ENCODE peak calls at places on chromosomes 11 and 22, in seven cellular contexts. U is heart left ventricle, T is body of pancreas, S is NT2/D1, Z is colonic mucosa, D is right lobe of liver, Y is neural progenitor cell. G is an unnamed sample.

GRCh38 chr11:34366522-34366921 is 8.7 kb upstream of the ABTB2 start:
- DNase-seq in U (no peak), T (peak; percentile 59), S (no peak), Z (no peak), D (no peak), Y (no peak), G (no peak)

GRCh38 chr22:33726294-33726711 is 194.0 kb downstream of the LARGE1 start:
- DNase-seq in U (peak; percentile 16), T (peak; percentile 45), S (no peak), Z (no peak), D (no peak), Y (no peak), G (peak; percentile 70)

GRCh38 chr22:45207981-45208664 is 32.6 kb downstream of the KIAA0930 start:
- DNase-seq in U (no peak), T (peak; percentile 48), S (no peak), Z (no peak), D (no peak), Y (no peak), G (peak; percentile 57)

GRCh38 chr11:64266339-64266738 is 15.0 kb downstream of the PLCB3 start:
- DNase-seq in U (no peak), T (no peak), S (no peak), Z (no peak), D (no peak), Y (no peak), G (no peak)

GRCh38 chr11:11351042-11351586 is 1.9 kb downstream of the CSNK2A3 start:
- DNase-seq in U (no peak), T (no peak), S (no peak), Z (no peak), D (no peak), Y (no peak), G (no peak)

GRCh38 chr22:50012201-50013181 is at the start of gene IL17REL:
- DNase-seq in U (no peak), T (no peak), S (no peak), Z (no peak), D (no peak), Y (no peak), G (peak; percentile 55)

GRCh38 chr22:36773935-36774334 is 2.0 kb downstream of the IFT27 start:
- DNase-seq in U (no peak), T (peak; percentile 43), S (no peak), Z (no peak), D (no peak), Y (peak; percentile 37), G (no peak)

GRCh38 chr11:60895687-60896086 is 10.7 kb downstream of the PRPF19 start:
- DNase-seq in U (no peak), T (no peak), S (no peak), Z (peak; percentile 76), D (no peak), Y (no peak), G (no peak)

GRCh38 chr22:21626735-21627469 is 2.9 kb downstream of the YDJC start:
- DNase-seq in U (no peak), T (no peak), S (no peak), Z (no peak), D (no peak), Y (no peak), G (no peak)

GRCh38 chr11:129192150-129192549 is at the start of gene ARHGAP32:
- DNase-seq in U (no peak), T (no peak), S (no peak), Z (peak; percentile 33), D (no peak), Y (no peak), G (no peak)

GRCh38 chr11:12517306-12517705 is 139.9 kb downstream of the PARVA start:
- DNase-seq in U (no peak), T (no peak), S (no peak), Z (no peak), D (no peak), Y (no peak), G (peak; percentile 55)

GRCh38 chr11:32893947-32894827 is 1.6 kb downstream of the QSER1 start:
- DNase-seq in U (no peak), T (peak; percentile 78), S (no peak), Z (peak; percentile 67), D (no peak), Y (peak; percentile 69), G (no peak)

GRCh38 chr11:57787920-57788716 is 26.5 kb downstream of the CTNND1 start:
- DNase-seq in U (peak; percentile 23), T (peak; percentile 49), S (peak; percentile 66), Z (no peak), D (no peak), Y (peak; percentile 36), G (no peak)

GRCh38 chr22:25062378-25063095 is 110.0 kb downstream of the KIAA1671 start:
- DNase-seq in U (no peak), T (peak; percentile 25), S (no peak), Z (no peak), D (no peak), Y (no peak), G (no peak)

GRCh38 chr22:44045171-44045570 is 21.1 kb downstream of the PARVB start:
- DNase-seq in U (no peak), T (no peak), S (no peak), Z (no peak), D (no peak), Y (no peak), G (no peak)

GRCh38 chr22:36368359-36368983 is 19.3 kb downstream of the MYH9 start:
- DNase-seq in U (no peak), T (no peak), S (peak; percentile 84), Z (no peak), D (no peak), Y (peak; percentile 94), G (no peak)

GRCh38 chr11:102341844-102342318 is 5.1 kb upstream of the BIRC2 start:
- DNase-seq in U (peak; percentile 75), T (peak; percentile 88), S (peak; percentile 72), Z (peak; percentile 84), D (peak; percentile 87), Y (peak; percentile 88), G (peak; percentile 89)

GRCh38 chr22:40123387-40123786 is 54.3 kb upstream of the TNRC6B start:
- DNase-seq in U (peak; percentile 50), T (peak; percentile 9), S (no peak), Z (no peak), D (no peak), Y (no peak), G (no peak)

GRCh38 chr22:37983860-37984791 is at the start of gene SOX10:
- DNase-seq in U (no peak), T (no peak), S (no peak), Z (no peak), D (no peak), Y (peak; percentile 73), G (no peak)

GRCh38 chr22:33110562-33111163 is 52.5 kb upstream of the SYN3 start:
- DNase-seq in U (no peak), T (no peak), S (no peak), Z (no peak), D (no peak), Y (no peak), G (no peak)

GRCh38 chr11:116229581-116229980 is 543.2 kb downstream of the BUD13 start:
- DNase-seq in U (no peak), T (no peak), S (no peak), Z (no peak), D (no peak), Y (no peak), G (no peak)

GRCh38 chr22:22122348-22123117 is 122.1 kb upstream of the VPREB1 start:
- DNase-seq in U (no peak), T (no peak), S (no peak), Z (no peak), D (no peak), Y (no peak), G (no peak)

GRCh38 chr11:132561937-132562336 is 970.4 kb downstream of the OPCML start:
- DNase-seq in U (no peak), T (no peak), S (no peak), Z (no peak), D (no peak), Y (no peak), G (no peak)
- H3K9me3 ChIP-seq in U (no peaks in the 10 kb centered on the region), T (no peaks in the 10 kb centered on the region), S (no peaks in the 10 kb centered on the region), Z (no peaks in the 10 kb centered on the region), D (no peaks in the 10 kb centered on the region), Y (no peaks in the 10 kb centered on the region), G (no peaks in the 10 kb centered on the region)

DNA sequence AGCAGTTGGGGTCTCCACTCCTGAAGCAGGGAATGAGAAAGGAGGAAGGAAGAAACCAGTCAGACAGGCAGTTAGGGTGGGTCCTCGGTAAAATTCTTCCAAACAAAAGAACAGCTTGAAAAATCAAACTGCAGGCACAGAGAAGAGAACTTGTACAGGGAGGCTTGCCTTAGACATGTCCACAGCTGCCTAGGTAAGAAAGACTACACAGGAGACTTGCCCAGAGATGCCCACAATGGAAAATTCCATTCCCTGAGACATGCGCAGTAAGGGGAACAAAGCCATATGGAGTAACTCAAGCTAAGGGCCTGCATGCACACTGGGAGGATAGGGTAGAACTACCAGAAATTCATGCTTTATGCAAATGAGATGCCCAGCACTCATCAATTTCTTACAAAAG is 9.8 kb downstream of the KCNJ11 start:
- DNase-seq in U (no peak), T (no peak), S (no peak), Z (no peak), D (no peak), Y (no peak), G (no peak)
- H3K9me3 ChIP-seq in U (peaks cover 8% of the 10 kb centered on the region), T (no peaks in the 10 kb centered on the region), S (peaks cover 47% of the 10 kb centered on the region), Z (no peaks in the 10 kb centered on the region), D (no peaks in the 10 kb centered on the region), Y (no peaks in the 10 kb centered on the region), G (no peaks in the 10 kb centered on the region)

DNA sequence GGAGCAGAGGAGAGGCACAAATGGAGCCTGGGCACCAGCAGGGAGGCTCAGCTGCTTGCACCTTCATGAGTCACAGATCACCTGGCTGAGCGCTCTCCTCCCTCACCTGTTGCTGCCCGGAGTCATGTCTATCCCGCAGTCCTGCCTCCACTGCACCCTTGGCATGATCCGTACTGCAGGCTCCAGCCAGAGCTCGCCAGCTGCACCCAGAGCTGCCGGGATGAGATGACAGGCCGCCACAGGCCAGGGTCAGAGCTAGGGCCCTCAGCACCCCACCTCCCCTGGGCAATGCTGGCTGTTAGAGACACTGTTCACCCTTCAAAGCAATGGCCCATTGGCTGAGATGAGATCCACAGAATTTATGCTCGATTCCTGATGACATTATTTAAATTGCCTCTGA is 702.8 kb downstream of the TBC1D22A start:
- DNase-seq in U (no peak), T (no peak), S (no peak), Z (no peak), D (no peak), Y (no peak), G (no peak)
- H3K9me3 ChIP-seq in U (peaks cover 10% of the 10 kb centered on the region), T (no peaks in the 10 kb centered on the region), S (peaks cover 11% of the 10 kb centered on the region), Z (no peaks in the 10 kb centered on the region), D (no peaks in the 10 kb centered on the region), Y (no peaks in the 10 kb centered on the region), G (peaks cover 3% of the 10 kb centered on the region)

DNA sequence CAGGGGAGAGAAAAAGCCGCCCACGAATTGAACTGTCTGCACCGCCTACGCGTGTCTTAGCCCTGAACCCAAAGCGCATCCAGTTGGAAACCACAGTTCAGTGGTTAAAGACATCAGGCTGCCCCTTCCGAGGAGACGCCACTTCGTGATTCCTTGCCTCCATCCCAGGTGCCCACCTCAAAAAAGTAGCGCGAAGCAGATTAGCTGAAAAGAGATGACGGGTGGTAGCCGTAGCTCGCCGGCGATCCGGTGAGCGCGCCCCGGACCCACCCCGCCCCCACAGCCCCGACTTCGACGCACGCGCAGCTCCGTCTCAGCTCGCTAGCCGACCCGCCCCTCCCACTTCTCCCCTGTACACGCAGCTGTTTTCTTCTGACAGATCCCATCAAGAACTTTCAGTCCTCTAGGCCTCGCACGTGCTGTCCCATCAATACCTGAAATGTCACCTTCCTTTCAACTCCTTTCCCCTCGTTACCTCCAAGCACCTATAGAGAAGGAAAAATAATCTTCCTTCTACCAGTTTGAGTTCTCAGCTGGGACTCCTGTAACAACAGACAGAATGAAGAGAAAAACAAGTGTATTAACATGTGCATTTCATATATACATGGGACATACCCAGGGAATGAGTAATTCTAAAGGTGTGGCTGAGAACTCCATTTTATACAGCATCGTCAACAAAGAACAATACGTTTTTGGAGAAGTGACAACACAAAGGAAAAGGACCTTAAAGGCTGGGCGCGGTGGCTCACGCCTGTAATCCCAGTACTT is 49.5 kb downstream of the OR4D9 start:
- DNase-seq in U (peak; percentile 88), T (peak; percentile 91), S (no peak), Z (peak; percentile 89), D (peak; percentile 70), Y (peak; percentile 94), G (peak; percentile 95)
- H3K9me3 ChIP-seq in U (no peaks in the 10 kb centered on the region), T (no peaks in the 10 kb centered on the region), S (no peaks in the 10 kb centered on the region), Z (no peaks in the 10 kb centered on the region), D (no peaks in the 10 kb centered on the region), Y (no peaks in the 10 kb centered on the region), G (no peaks in the 10 kb centered on the region)